ENCODE peak calls at places on chromosomes 5 and 9, in five cellular contexts. One of them, this sample, is unnamed.

GRCh38 chr5:93307557-93307956 is 273.5 kb downstream of the NR2F1-AS1 start:
- DNase-seq in HTR-8/SVneo: no peak
- DNase-seq in gastrocnemius medialis: no peak
- DNase-seq in epithelial cell of esophagus: peak
- DNase-seq in retina: no peak
- DNase-seq in this sample: no peak

GRCh38 chr5:139845846-139846681 is 50.5 kb downstream of the PSD2 start:
- DNase-seq in retina: no peak
- DNase-seq in HTR-8/SVneo: no peak
- DNase-seq in gastrocnemius medialis: peak
- DNase-seq in epithelial cell of esophagus: no peak
- DNase-seq in this sample: no peak

GRCh38 chr5:8053270-8053669 is 184.3 kb downstream of the MTRR start:
- DNase-seq in HTR-8/SVneo: no peak
- DNase-seq in retina: no peak
- DNase-seq in epithelial cell of esophagus: no peak
- DNase-seq in gastrocnemius medialis: no peak
- DNase-seq in this sample: no peak

GRCh38 chr9:694499-695154 is 146.9 kb upstream of the DMRT1 start:
- DNase-seq in HTR-8/SVneo: no peak
- DNase-seq in retina: peak
- DNase-seq in epithelial cell of esophagus: peak
- DNase-seq in gastrocnemius medialis: peak
- DNase-seq in this sample: no peak

GRCh38 chr9:116151966-116152381 is 1.6 kb upstream of the PAPPA start:
- DNase-seq in epithelial cell of esophagus: peak
- DNase-seq in retina: no peak
- DNase-seq in HTR-8/SVneo: peak
- DNase-seq in gastrocnemius medialis: no peak
- DNase-seq in this sample: no peak

GRCh38 chr5:138354926-138355378 is 2.5 kb downstream of the KDM3B start:
- DNase-seq in HTR-8/SVneo: peak
- DNase-seq in retina: peak
- DNase-seq in epithelial cell of esophagus: peak
- DNase-seq in gastrocnemius medialis: no peak
- DNase-seq in this sample: peak

GRCh38 chr5:150438873-150439546 is 10.5 kb downstream of the RPS14 start:
- DNase-seq in HTR-8/SVneo: peak
- DNase-seq in gastrocnemius medialis: no peak
- DNase-seq in epithelial cell of esophagus: peak
- DNase-seq in retina: peak
- DNase-seq in this sample: no peak

GRCh38 chr5:147391781-147392180 is 118.1 kb downstream of the DPYSL3 start:
- DNase-seq in gastrocnemius medialis: peak
- DNase-seq in epithelial cell of esophagus: peak
- DNase-seq in retina: no peak
- DNase-seq in HTR-8/SVneo: peak
- DNase-seq in this sample: no peak

GRCh38 chr9:38008168-38009034 is 60.6 kb downstream of the SHB start:
- DNase-seq in gastrocnemius medialis: no peak
- DNase-seq in epithelial cell of esophagus: peak
- DNase-seq in HTR-8/SVneo: peak
- DNase-seq in retina: peak
- DNase-seq in this sample: no peak

GRCh38 chr5:170809551-170809950 is 26.0 kb downstream of the GABRP start:
- DNase-seq in retina: peak
- DNase-seq in epithelial cell of esophagus: peak
- DNase-seq in gastrocnemius medialis: no peak
- DNase-seq in HTR-8/SVneo: peak
- DNase-seq in this sample: no peak

GRCh38 chr9:6229604-6230003 is 14.0 kb downstream of the IL33 start:
- DNase-seq in retina: no peak
- DNase-seq in epithelial cell of esophagus: no peak
- DNase-seq in HTR-8/SVneo: no peak
- DNase-seq in gastrocnemius medialis: no peak
- DNase-seq in this sample: no peak

GRCh38 chr5:151383011-151383410 is 35.7 kb upstream of the SLC36A2 start:
- DNase-seq in retina: no peak
- DNase-seq in HTR-8/SVneo: no peak
- DNase-seq in gastrocnemius medialis: peak
- DNase-seq in epithelial cell of esophagus: peak
- DNase-seq in this sample: no peak

GRCh38 chr5:56358703-56359428 is 125.7 kb upstream of the ANKRD55 start:
- DNase-seq in retina: no peak
- DNase-seq in epithelial cell of esophagus: peak
- DNase-seq in HTR-8/SVneo: no peak
- DNase-seq in gastrocnemius medialis: no peak
- DNase-seq in this sample: no peak

GRCh38 chr5:55601209-55601618 is 66.5 kb upstream of the PLPP1 start:
- DNase-seq in epithelial cell of esophagus: peak
- DNase-seq in HTR-8/SVneo: peak
- DNase-seq in gastrocnemius medialis: peak
- DNase-seq in retina: peak
- DNase-seq in this sample: peak

GRCh38 chr9:137116027-137116507 is 1.5 kb upstream of the DPP7 start:
- DNase-seq in gastrocnemius medialis: no peak
- DNase-seq in epithelial cell of esophagus: no peak
- DNase-seq in retina: no peak
- DNase-seq in HTR-8/SVneo: no peak
- DNase-seq in this sample: no peak

GRCh38 chr5:56698463-56699381 is 116.6 kb upstream of the MAP3K1 start:
- DNase-seq in HTR-8/SVneo: no peak
- DNase-seq in epithelial cell of esophagus: no peak
- DNase-seq in retina: peak
- DNase-seq in gastrocnemius medialis: no peak
- DNase-seq in this sample: no peak

GRCh38 chr9:16867571-16868311 is 2.7 kb downstream of the BNC2 start:
- DNase-seq in gastrocnemius medialis: peak
- DNase-seq in retina: no peak
- DNase-seq in epithelial cell of esophagus: peak
- DNase-seq in HTR-8/SVneo: no peak
- DNase-seq in this sample: no peak

GRCh38 chr5:179974281-179974945 is 66.7 kb upstream of the TBC1D9B start:
- DNase-seq in HTR-8/SVneo: no peak
- DNase-seq in retina: peak
- DNase-seq in epithelial cell of esophagus: no peak
- DNase-seq in gastrocnemius medialis: no peak
- DNase-seq in this sample: no peak

GRCh38 chr9:36868591-36869282 is 165.3 kb downstream of the PAX5 start:
- DNase-seq in epithelial cell of esophagus: no peak
- DNase-seq in retina: no peak
- DNase-seq in HTR-8/SVneo: no peak
- DNase-seq in gastrocnemius medialis: no peak
- DNase-seq in this sample: no peak

GRCh38 chr5:146805099-146805498 is 73.5 kb downstream of the PPP2R2B start:
- DNase-seq in epithelial cell of esophagus: peak
- DNase-seq in HTR-8/SVneo: no peak
- DNase-seq in retina: peak
- DNase-seq in gastrocnemius medialis: no peak
- DNase-seq in this sample: no peak

GRCh38 chr5:172144291-172144815 is 43.7 kb downstream of the STK10 start:
- DNase-seq in HTR-8/SVneo: no peak
- DNase-seq in epithelial cell of esophagus: no peak
- DNase-seq in retina: no peak
- DNase-seq in gastrocnemius medialis: no peak
- DNase-seq in this sample: no peak

GRCh38 chr5:135826994-135827671 is 7.3 kb upstream of the SLC25A48 start:
- DNase-seq in HTR-8/SVneo: no peak
- DNase-seq in epithelial cell of esophagus: no peak
- DNase-seq in gastrocnemius medialis: no peak
- DNase-seq in retina: no peak
- DNase-seq in this sample: no peak